ENCODE peak calls at places on chromosomes 3 and 15, in five cellular contexts. One of them, this sample, is unnamed.

GRCh38 chr3:139263798-139264197 is 80.0 kb upstream of the MRPS22 start:
- DNase-seq in tibial artery: no peak
- DNase-seq in spleen: peak; percentile 14
- DNase-seq in H9: no peak
- DNase-seq in IMR-90: no peak
- DNase-seq in this sample: no peak

GRCh38 chr3:44721231-44722102 is 8.0 kb upstream of the ZNF501 start:
- DNase-seq in tibial artery: no peak
- DNase-seq in spleen: no peak
- DNase-seq in H9: no peak
- DNase-seq in IMR-90: peak; percentile 6
- DNase-seq in this sample: no peak

GRCh38 chr3:113241292-113242033 is 30.1 kb downstream of the BOC start:
- DNase-seq in tibial artery: no peak
- DNase-seq in spleen: no peak
- DNase-seq in H9: peak; percentile 86
- DNase-seq in IMR-90: peak; percentile 22
- DNase-seq in this sample: no peak

GRCh38 chr3:189739396-189739795 is 108.2 kb downstream of the TP63 start:
- DNase-seq in tibial artery: no peak
- DNase-seq in spleen: no peak
- DNase-seq in H9: no peak
- DNase-seq in IMR-90: no peak
- DNase-seq in this sample: no peak

GRCh38 chr3:67685499-67685898 is 31.1 kb upstream of the SUCLG2 start:
- DNase-seq in tibial artery: no peak
- DNase-seq in spleen: no peak
- DNase-seq in H9: no peak
- DNase-seq in IMR-90: no peak
- DNase-seq in this sample: no peak

GRCh38 chr15:92681141-92681622 is 25.6 kb upstream of the FAM174B start:
- DNase-seq in tibial artery: peak; percentile 49
- DNase-seq in spleen: no peak
- DNase-seq in H9: no peak
- DNase-seq in IMR-90: peak; percentile 56
- DNase-seq in this sample: no peak

GRCh38 chr3:43879166-43879565 is 188.4 kb downstream of the ABHD5 start:
- DNase-seq in tibial artery: no peak
- DNase-seq in spleen: no peak
- DNase-seq in H9: peak; percentile 88
- DNase-seq in IMR-90: no peak
- DNase-seq in this sample: no peak

GRCh38 chr3:46383946-46384330 is 13.2 kb downstream of the CCR5 start:
- DNase-seq in tibial artery: no peak
- DNase-seq in spleen: no peak
- DNase-seq in H9: no peak
- DNase-seq in IMR-90: no peak
- DNase-seq in this sample: no peak

GRCh38 chr3:178629430-178630178 is 93.4 kb downstream of the KCNMB2 start:
- DNase-seq in tibial artery: no peak
- DNase-seq in spleen: no peak
- DNase-seq in H9: no peak
- DNase-seq in IMR-90: no peak
- DNase-seq in this sample: no peak

GRCh38 chr3:36244728-36245127 is 135.6 kb upstream of the STAC start:
- DNase-seq in tibial artery: no peak
- DNase-seq in spleen: no peak
- DNase-seq in H9: no peak
- DNase-seq in IMR-90: no peak
- DNase-seq in this sample: no peak

GRCh38 chr3:69252141-69252540 is 129.7 kb upstream of the LMOD3 start:
- DNase-seq in tibial artery: no peak
- DNase-seq in spleen: no peak
- DNase-seq in H9: no peak
- DNase-seq in IMR-90: no peak
- DNase-seq in this sample: no peak

GRCh38 chr15:28107111-28107893 is 8.2 kb upstream of the OCA2 start:
- DNase-seq in tibial artery: peak; percentile 23
- DNase-seq in spleen: peak; percentile 75
- DNase-seq in H9: peak; percentile 43
- DNase-seq in IMR-90: no peak
- DNase-seq in this sample: no peak

GRCh38 chr3:126370606-126371005 is 13.4 kb upstream of the KLF15 start:
- DNase-seq in tibial artery: no peak
- DNase-seq in spleen: peak; percentile 36
- DNase-seq in H9: no peak
- DNase-seq in IMR-90: no peak
- DNase-seq in this sample: peak; percentile 35

GRCh38 chr3:126371096-126371705 is 14.0 kb upstream of the KLF15 start:
- DNase-seq in tibial artery: no peak
- DNase-seq in spleen: peak; percentile 54
- DNase-seq in H9: no peak
- DNase-seq in IMR-90: no peak
- DNase-seq in this sample: no peak

GRCh38 chr3:126367316-126367805 is 10.2 kb upstream of the KLF15 start:
- DNase-seq in tibial artery: no peak
- DNase-seq in spleen: peak; percentile 56
- DNase-seq in H9: no peak
- DNase-seq in IMR-90: no peak
- DNase-seq in this sample: no peak

GRCh38 chr3:126370055-126370454 is 12.8 kb upstream of the KLF15 start:
- DNase-seq in tibial artery: no peak
- DNase-seq in spleen: peak; percentile 66
- DNase-seq in H9: no peak
- DNase-seq in IMR-90: no peak
- DNase-seq in this sample: peak; percentile 68

GRCh38 chr3:126369490-126369889 is 12.3 kb upstream of the KLF15 start:
- DNase-seq in tibial artery: no peak
- DNase-seq in spleen: no peak
- DNase-seq in H9: no peak
- DNase-seq in IMR-90: no peak
- DNase-seq in this sample: no peak
- TF ChIP-seq CTCF in tibial artery: no peak
- TF ChIP-seq CTCF in spleen: no peak
- TF ChIP-seq CTCF in H9: no peak
- TF ChIP-seq CTCF in IMR-90: no peak
- TF ChIP-seq CTCF in this sample: no peak

GRCh38 chr3:107432013-107432515 is 54.8 kb downstream of the CCDC54 start:
- DNase-seq in tibial artery: no peak
- DNase-seq in spleen: no peak
- DNase-seq in H9: peak; percentile 25
- DNase-seq in IMR-90: peak; percentile 10
- DNase-seq in this sample: no peak
- H3K27ac ChIP-seq in tibial artery: peak overlapping the region; percentile 95
- H3K27ac ChIP-seq in spleen: peak overlapping the region; percentile 93
- H3K27ac ChIP-seq in H9: peak overlapping the region; percentile 83
- H3K27ac ChIP-seq in IMR-90: peak overlapping the region; percentile 51
- H3K27ac ChIP-seq in this sample: peak overlapping the region; percentile 92

GRCh38 chr3:149713730-149714654 is 38.3 kb downstream of the COMMD2 start:
- DNase-seq in tibial artery: no peak
- DNase-seq in spleen: no peak
- DNase-seq in H9: no peak
- DNase-seq in IMR-90: no peak
- DNase-seq in this sample: no peak

GRCh38 chr3:149717391-149718056 is 34.8 kb downstream of the COMMD2 start:
- DNase-seq in tibial artery: peak; percentile 66
- DNase-seq in spleen: no peak
- DNase-seq in H9: peak; percentile 42
- DNase-seq in IMR-90: peak; percentile 82
- DNase-seq in this sample: no peak

GRCh38 chr3:149716984-149717383 is 35.3 kb downstream of the COMMD2 start:
- DNase-seq in tibial artery: no peak
- DNase-seq in spleen: no peak
- DNase-seq in H9: no peak
- DNase-seq in IMR-90: no peak
- DNase-seq in this sample: no peak

GRCh38 chr3:149720918-149721317 is 31.4 kb downstream of the COMMD2 start:
- DNase-seq in tibial artery: no peak
- DNase-seq in spleen: no peak
- DNase-seq in H9: no peak
- DNase-seq in IMR-90: no peak
- DNase-seq in this sample: no peak

DNA sequence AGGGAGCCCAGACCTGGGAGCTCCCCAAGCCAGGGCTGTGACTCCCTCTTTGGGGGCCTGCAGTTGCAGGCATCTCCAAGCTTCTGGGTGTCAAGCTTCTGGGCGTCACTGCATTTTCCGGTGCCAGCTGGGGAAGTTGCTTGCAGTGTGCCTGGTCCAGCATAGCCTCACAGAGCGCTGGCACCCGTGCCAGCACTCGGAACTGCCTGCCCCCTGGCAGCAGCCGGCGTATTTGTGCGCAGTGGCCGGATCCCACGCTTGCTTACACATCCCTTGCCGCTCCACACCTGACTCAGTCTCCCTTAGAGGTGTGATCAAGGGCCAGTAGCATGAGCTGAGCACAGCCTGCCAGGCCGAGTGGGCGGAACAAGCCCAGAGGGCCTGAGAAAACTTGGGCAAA is 37.0 kb downstream of the COMMD2 start:
- DNase-seq in tibial artery: no peak
- DNase-seq in spleen: no peak
- DNase-seq in H9: no peak
- DNase-seq in IMR-90: no peak
- DNase-seq in this sample: no peak
- TF ChIP-seq CTCF in tibial artery: no peak
- TF ChIP-seq CTCF in spleen: no peak
- TF ChIP-seq CTCF in H9: no peak
- TF ChIP-seq CTCF in IMR-90: no peak
- TF ChIP-seq CTCF in this sample: no peak

DNA sequence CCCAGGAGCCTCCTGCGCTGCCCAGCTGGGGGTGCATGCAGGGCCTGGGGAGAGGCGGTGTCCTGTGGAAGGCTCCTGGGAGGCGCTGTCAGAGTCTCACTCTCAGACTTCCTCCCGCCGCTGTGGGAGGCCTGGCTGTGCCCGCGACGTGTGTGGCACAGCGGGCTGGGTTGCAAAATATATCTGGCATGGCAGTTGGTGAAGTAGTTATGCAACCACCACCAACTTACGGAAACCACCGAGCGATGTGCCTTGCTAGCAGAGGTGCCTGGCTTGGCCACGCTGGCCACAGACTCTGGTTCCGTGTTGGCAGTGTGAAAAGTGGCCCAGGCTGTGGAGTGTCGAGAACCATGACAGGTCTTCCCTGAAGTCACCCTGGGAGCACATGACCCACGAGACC is 30.6 kb upstream of the GATA2 start:
- DNase-seq in tibial artery: no peak
- DNase-seq in spleen: no peak
- DNase-seq in H9: no peak
- DNase-seq in IMR-90: no peak
- DNase-seq in this sample: no peak
- H3K27ac ChIP-seq in tibial artery: no peak overlapping the region
- H3K27ac ChIP-seq in spleen: no peak overlapping the region
- H3K27ac ChIP-seq in H9: no peak overlapping the region
- H3K27ac ChIP-seq in IMR-90: no peak overlapping the region
- H3K27ac ChIP-seq in this sample: no peak overlapping the region

GRCh38 chr3:151169262-151169661 is 33.8 kb downstream of the GPR171 start:
- DNase-seq in tibial artery: peak; percentile 47
- DNase-seq in spleen: peak; percentile 77
- DNase-seq in H9: no peak
- DNase-seq in IMR-90: peak; percentile 4
- DNase-seq in this sample: peak; percentile 79
- TF ChIP-seq CTCF in tibial artery: no peak
- TF ChIP-seq CTCF in spleen: no peak
- TF ChIP-seq CTCF in H9: no peak
- TF ChIP-seq CTCF in IMR-90: no peak
- TF ChIP-seq CTCF in this sample: no peak

GRCh38 chr3:172607305-172608121 is 84.3 kb upstream of the TNFSF10 start:
- DNase-seq in tibial artery: no peak
- DNase-seq in spleen: no peak
- DNase-seq in H9: peak; percentile 41
- DNase-seq in IMR-90: peak; percentile 92
- DNase-seq in this sample: no peak
- H3K27ac ChIP-seq in tibial artery: peak overlapping the region; percentile 32
- H3K27ac ChIP-seq in spleen: peak overlapping the region; percentile 62
- H3K27ac ChIP-seq in H9: no peak overlapping the region
- H3K27ac ChIP-seq in IMR-90: peak overlapping the region; percentile 33
- H3K27ac ChIP-seq in this sample: peak overlapping the region; percentile 21

GRCh38 chr15:36931434-36931833 is 168.9 kb downstream of the MEIS2 start:
- DNase-seq in tibial artery: no peak
- DNase-seq in spleen: no peak
- DNase-seq in H9: no peak
- DNase-seq in IMR-90: no peak
- DNase-seq in this sample: no peak
- TF ChIP-seq CTCF in tibial artery: no peak
- TF ChIP-seq CTCF in spleen: no peak
- TF ChIP-seq CTCF in H9: no peak
- TF ChIP-seq CTCF in IMR-90: no peak
- TF ChIP-seq CTCF in this sample: no peak

DNA sequence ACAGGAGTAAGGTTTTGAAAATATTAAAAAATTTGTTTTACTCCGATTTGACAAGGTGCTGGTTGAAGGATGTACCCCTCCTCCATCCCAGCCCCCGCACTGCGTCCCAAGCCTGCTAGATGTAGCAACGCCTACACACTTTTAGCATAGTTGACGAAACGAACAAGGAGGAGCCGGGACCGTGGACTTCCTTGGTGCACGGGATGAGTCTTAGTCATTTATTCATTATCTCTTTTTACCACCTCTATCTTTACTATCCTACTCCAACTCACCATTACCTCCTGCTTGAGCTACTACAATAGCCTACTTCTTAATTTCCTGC is 10.6 kb downstream of the PRICKLE2 start:
- DNase-seq in tibial artery: peak; percentile 32
- DNase-seq in spleen: no peak
- DNase-seq in H9: no peak
- DNase-seq in IMR-90: peak; percentile 76
- DNase-seq in this sample: no peak
- H3K27ac ChIP-seq in tibial artery: peak overlapping the region; percentile 77
- H3K27ac ChIP-seq in spleen: peak overlapping the region; percentile 68
- H3K27ac ChIP-seq in H9: no peak overlapping the region
- H3K27ac ChIP-seq in IMR-90: peak overlapping the region; percentile 66
- H3K27ac ChIP-seq in this sample: peak overlapping the region; percentile 63

DNA sequence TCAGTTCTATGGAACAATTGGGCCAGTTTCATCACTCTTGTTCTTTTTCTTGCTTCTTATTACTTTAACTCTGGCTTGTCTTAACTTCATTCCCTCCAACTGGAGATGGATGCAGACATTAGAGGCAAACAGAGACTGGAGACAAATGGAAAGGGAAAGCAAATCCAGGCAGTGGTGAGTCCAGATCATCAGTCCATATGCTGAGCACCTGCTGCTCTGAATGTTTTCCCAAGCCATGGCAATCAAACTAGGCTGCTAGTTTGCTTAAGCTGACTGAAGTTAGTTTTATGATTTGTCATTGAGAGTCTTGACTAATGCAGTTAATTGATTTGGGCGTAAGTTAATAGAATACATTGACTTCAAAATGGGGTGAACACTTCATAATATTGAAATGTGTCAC is 41.0 kb upstream of the TBC1D5 start:
- DNase-seq in tibial artery: no peak
- DNase-seq in spleen: no peak
- DNase-seq in H9: no peak
- DNase-seq in IMR-90: no peak
- DNase-seq in this sample: no peak
- TF ChIP-seq CTCF in tibial artery: no peak
- TF ChIP-seq CTCF in spleen: no peak
- TF ChIP-seq CTCF in H9: no peak
- TF ChIP-seq CTCF in IMR-90: no peak
- TF ChIP-seq CTCF in this sample: no peak